ENCODE peak calls at places on chromosomes 2 and 18, in six cellular contexts. One of them, this sample, is unnamed.

GRCh38 chr2:23436346-23437099 is 51.5 kb downstream of the KLHL29 start:
- DNase-seq in K562: no peak
- DNase-seq in prostate gland: no peak
- DNase-seq in upper lobe of left lung: no peak
- DNase-seq in transverse colon: no peak
- DNase-seq in HCT116: no peak
- DNase-seq in this sample: no peak

GRCh38 chr2:85668009-85668856 is at the start of gene SFTPB:
- DNase-seq in HCT116: no peak
- DNase-seq in prostate gland: no peak
- DNase-seq in upper lobe of left lung: peak; percentile 91
- DNase-seq in transverse colon: no peak
- DNase-seq in K562: no peak
- DNase-seq in this sample: no peak

GRCh38 chr2:45585267-45585861 is 25.7 kb downstream of the SRBD1 start:
- DNase-seq in HCT116: peak; percentile 26
- DNase-seq in transverse colon: no peak
- DNase-seq in K562: peak; percentile 33
- DNase-seq in prostate gland: no peak
- DNase-seq in upper lobe of left lung: no peak
- DNase-seq in this sample: no peak

GRCh38 chr18:75875559-75875958 is 448.1 kb upstream of the SMIM21 start:
- DNase-seq in upper lobe of left lung: no peak
- DNase-seq in transverse colon: no peak
- DNase-seq in K562: no peak
- DNase-seq in prostate gland: no peak
- DNase-seq in HCT116: no peak
- DNase-seq in this sample: no peak

GRCh38 chr2:239736358-239737143 is 288.6 kb downstream of the NDUFA10 start:
- DNase-seq in transverse colon: no peak
- DNase-seq in HCT116: no peak
- DNase-seq in K562: no peak
- DNase-seq in prostate gland: no peak
- DNase-seq in upper lobe of left lung: peak; percentile 78
- DNase-seq in this sample: no peak

GRCh38 chr18:79439201-79440023 is 43.7 kb downstream of the NFATC1 start:
- DNase-seq in HCT116: no peak
- DNase-seq in prostate gland: peak; percentile 73
- DNase-seq in transverse colon: no peak
- DNase-seq in K562: peak; percentile 40
- DNase-seq in upper lobe of left lung: peak; percentile 80
- DNase-seq in this sample: no peak

GRCh38 chr2:147110317-147110716 is 734.5 kb upstream of the ACVR2A start:
- DNase-seq in HCT116: no peak
- DNase-seq in K562: no peak
- DNase-seq in transverse colon: no peak
- DNase-seq in upper lobe of left lung: no peak
- DNase-seq in prostate gland: no peak
- DNase-seq in this sample: no peak

GRCh38 chr2:29663266-29663665 is 258.1 kb downstream of the ALK start:
- DNase-seq in HCT116: no peak
- DNase-seq in prostate gland: no peak
- DNase-seq in upper lobe of left lung: no peak
- DNase-seq in K562: no peak
- DNase-seq in transverse colon: no peak
- DNase-seq in this sample: no peak

GRCh38 chr18:79765491-79766245 is 32.1 kb upstream of the KCNG2 start:
- DNase-seq in transverse colon: peak; percentile 3
- DNase-seq in HCT116: no peak
- DNase-seq in upper lobe of left lung: no peak
- DNase-seq in K562: no peak
- DNase-seq in prostate gland: no peak
- DNase-seq in this sample: no peak

GRCh38 chr18:79766308-79766707 is 31.4 kb upstream of the KCNG2 start:
- DNase-seq in prostate gland: no peak
- DNase-seq in K562: no peak
- DNase-seq in transverse colon: no peak
- DNase-seq in HCT116: no peak
- DNase-seq in upper lobe of left lung: peak; percentile 49
- DNase-seq in this sample: no peak

GRCh38 chr2:240595381-240596079 is 9.0 kb downstream of the CAPN10 start:
- DNase-seq in K562: peak; percentile 54
- DNase-seq in transverse colon: peak; percentile 27
- DNase-seq in prostate gland: no peak
- DNase-seq in upper lobe of left lung: peak; percentile 32
- DNase-seq in HCT116: no peak
- DNase-seq in this sample: no peak

GRCh38 chr2:112640800-112641675 is 4.7 kb upstream of the SLC20A1 start:
- DNase-seq in K562: peak; percentile 82
- DNase-seq in prostate gland: no peak
- DNase-seq in HCT116: no peak
- DNase-seq in transverse colon: no peak
- DNase-seq in upper lobe of left lung: no peak
- DNase-seq in this sample: no peak

GRCh38 chr2:235171511-235172130 is 219.8 kb downstream of the SH3BP4 start:
- DNase-seq in HCT116: no peak
- DNase-seq in upper lobe of left lung: no peak
- DNase-seq in K562: peak; percentile 5
- DNase-seq in prostate gland: no peak
- DNase-seq in transverse colon: no peak
- DNase-seq in this sample: no peak

DNA sequence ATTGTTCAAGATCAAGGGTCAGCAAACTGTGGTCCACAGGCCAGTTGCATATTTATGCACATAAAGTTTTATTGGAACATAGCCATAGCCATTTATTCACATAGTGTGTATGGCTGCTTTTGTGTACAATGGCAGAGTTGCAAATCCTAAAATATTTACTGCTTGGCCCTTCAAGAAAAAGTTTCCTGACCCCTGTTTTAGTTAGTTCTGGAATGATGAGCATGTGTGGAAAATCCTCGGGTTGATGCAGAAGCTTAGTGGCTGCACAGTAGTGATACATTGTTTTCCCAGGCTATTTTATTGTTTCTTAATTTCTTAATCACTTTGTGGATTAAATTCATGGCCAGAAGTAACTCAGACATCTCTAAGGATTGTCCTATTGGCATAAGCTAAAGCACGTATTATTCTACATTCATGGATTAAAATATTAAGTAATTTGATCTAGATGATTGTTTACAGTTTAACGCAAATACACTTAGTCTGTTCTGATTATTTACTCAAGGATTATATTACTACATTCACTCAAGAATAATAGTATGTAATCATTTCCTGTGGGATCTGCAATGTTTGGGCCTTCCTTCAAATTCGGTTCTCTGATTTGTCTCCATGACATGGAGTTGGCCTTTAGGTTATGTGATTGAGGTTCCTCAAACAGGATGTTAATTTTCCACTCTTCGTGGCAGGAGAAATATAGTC is 165.5 kb downstream of the TMEM247 start:
- DNase-seq in prostate gland: no peak
- DNase-seq in HCT116: no peak
- DNase-seq in upper lobe of left lung: no peak
- DNase-seq in transverse colon: no peak
- DNase-seq in K562: no peak
- DNase-seq in this sample: no peak
- H3K4me1 ChIP-seq in prostate gland: no peaks in the 10 kb centered on the region
- H3K4me1 ChIP-seq in HCT116: peaks cover 2% of the 10 kb centered on the region
- H3K4me1 ChIP-seq in upper lobe of left lung: peaks cover 11% of the 10 kb centered on the region
- H3K4me1 ChIP-seq in transverse colon: peaks cover 7% of the 10 kb centered on the region
- H3K4me1 ChIP-seq in K562: no peaks in the 10 kb centered on the region
- H3K4me1 ChIP-seq in this sample: peaks cover 35% of the 10 kb centered on the region

DNA sequence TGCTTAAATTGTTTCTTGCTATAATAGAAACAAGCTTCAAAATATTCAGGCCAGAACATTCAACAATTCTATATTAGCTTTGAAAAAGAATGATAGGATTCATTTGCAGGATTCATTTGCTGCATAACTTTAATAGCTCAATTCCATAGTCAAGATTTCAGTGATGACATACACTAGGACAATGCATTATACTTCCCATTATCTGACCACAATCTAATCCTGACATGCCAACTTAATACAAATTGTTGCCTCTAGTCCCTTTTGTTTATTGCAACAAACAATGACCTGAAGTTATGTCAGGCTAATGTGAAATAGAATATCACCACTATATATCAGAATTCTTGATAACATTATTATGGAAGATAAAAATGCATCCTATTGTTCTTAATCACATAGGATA is 169.4 kb downstream of the DNAH7 start:
- DNase-seq in HCT116: no peak
- DNase-seq in K562: no peak
- DNase-seq in upper lobe of left lung: no peak
- DNase-seq in prostate gland: no peak
- DNase-seq in transverse colon: no peak
- DNase-seq in this sample: no peak
- TF ChIP-seq POLR2AphosphoS5 in HCT116: no peak
- TF ChIP-seq POLR2AphosphoS5 in K562: no peak
- TF ChIP-seq POLR2AphosphoS5 in upper lobe of left lung: no peak
- TF ChIP-seq POLR2AphosphoS5 in prostate gland: no peak
- TF ChIP-seq POLR2AphosphoS5 in transverse colon: no peak
- TF ChIP-seq POLR2AphosphoS5 in this sample: no peak

GRCh38 chr2:218419630-218420216 is 800 bp downstream of the VIL1 start:
- DNase-seq in HCT116: no peak
- DNase-seq in upper lobe of left lung: no peak
- DNase-seq in transverse colon: no peak
- DNase-seq in K562: no peak
- DNase-seq in prostate gland: no peak
- DNase-seq in this sample: no peak

GRCh38 chr2:218421027-218421426 is 2.1 kb downstream of the VIL1 start:
- DNase-seq in transverse colon: peak; percentile 19
- DNase-seq in HCT116: no peak
- DNase-seq in upper lobe of left lung: no peak
- DNase-seq in K562: no peak
- DNase-seq in prostate gland: no peak
- DNase-seq in this sample: no peak

GRCh38 chr2:218418321-218418716 is 604 bp upstream of the VIL1 start:
- DNase-seq in prostate gland: no peak
- DNase-seq in K562: no peak
- DNase-seq in HCT116: no peak
- DNase-seq in transverse colon: no peak
- DNase-seq in upper lobe of left lung: no peak
- DNase-seq in this sample: no peak

GRCh38 chr2:218422403-218423086 is 3.6 kb downstream of the VIL1 start:
- DNase-seq in K562: peak; percentile 90
- DNase-seq in upper lobe of left lung: no peak
- DNase-seq in transverse colon: no peak
- DNase-seq in HCT116: no peak
- DNase-seq in prostate gland: no peak
- DNase-seq in this sample: no peak

GRCh38 chr2:218418717-218419458 is at the start of gene VIL1:
- DNase-seq in transverse colon: peak; percentile 93
- DNase-seq in K562: no peak
- DNase-seq in prostate gland: no peak
- DNase-seq in upper lobe of left lung: no peak
- DNase-seq in HCT116: no peak
- DNase-seq in this sample: no peak
- TF ChIP-seq POLR2A in transverse colon: peak; percentile 88
- TF ChIP-seq POLR2A in K562: no peak
- TF ChIP-seq POLR2A in prostate gland: no peak
- TF ChIP-seq POLR2A in upper lobe of left lung: no peak
- TF ChIP-seq POLR2A in HCT116: no peak
- TF ChIP-seq POLR2A in this sample: no peak

DNA sequence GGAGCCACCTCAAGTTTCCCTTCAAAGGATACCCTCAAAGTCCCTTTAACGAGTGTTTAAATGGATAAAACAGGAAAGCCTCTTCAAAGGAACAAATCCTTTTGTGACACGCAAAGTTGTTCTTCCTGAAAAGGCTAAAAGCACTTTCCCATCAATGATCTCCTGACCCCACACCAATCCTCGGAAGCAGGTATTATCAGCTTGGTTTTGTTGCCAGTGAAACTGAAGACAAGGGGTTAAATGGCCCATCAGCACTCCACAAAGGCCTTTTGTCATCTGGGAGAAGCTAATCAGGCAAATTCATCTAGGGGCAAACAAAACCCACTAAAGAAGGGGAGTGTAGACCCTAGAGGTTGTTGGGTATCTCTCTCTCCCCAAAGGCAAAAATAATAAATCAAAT is 417.9 kb upstream of the ID2 start:
- DNase-seq in transverse colon: no peak
- DNase-seq in upper lobe of left lung: no peak
- DNase-seq in K562: no peak
- DNase-seq in prostate gland: no peak
- DNase-seq in HCT116: no peak
- DNase-seq in this sample: no peak
- H3K4me1 ChIP-seq in transverse colon: no peaks in the 10 kb centered on the region
- H3K4me1 ChIP-seq in upper lobe of left lung: no peaks in the 10 kb centered on the region
- H3K4me1 ChIP-seq in K562: no peaks in the 10 kb centered on the region
- H3K4me1 ChIP-seq in prostate gland: no peaks in the 10 kb centered on the region
- H3K4me1 ChIP-seq in HCT116: no peaks in the 10 kb centered on the region
- H3K4me1 ChIP-seq in this sample: no peaks in the 10 kb centered on the region